ENCODE peak calls at places on chromosomes 3 and 15, in ten cellular contexts. Q is suprapubic skin; X is activated T-cell treated with anti-CD3 and anti-CD28 coated beads, Interleukin-2, amount 50 U/mL, for 4 hours; O is PC-3; E is LHCN-M2; C is GM18507; R is stimulated activated CD4-positive, alpha-beta T cell treated with anti-CD3 and anti-CD28 coated beads, Interleukin-12 subunit alpha, Interleukin-12 subunit beta, amount 100 ng/mL, for 48 hours; U is NCI-H524; L is esophagus squamous epithelium; G is hepatic stellate cell. F is an unnamed sample.

GRCh38 chr15:63920504-63921178 is 86.9 kb upstream of the HERC1 start:
- DNase-seq in Q (no peak), X (no peak), O (no peak), E (no peak), C (no peak), R (no peak), U (no peak), L (no peak), G (no peak), F (no peak)

GRCh38 chr3:95719481-95719880 is 1094.9 kb upstream of the EPHA6 start:
- DNase-seq in Q (no peak), X (no peak), O (no peak), E (no peak), C (no peak), R (no peak), U (no peak), L (no peak), G (no peak), F (no peak)

GRCh38 chr3:157354722-157355121 is 81.9 kb upstream of the PTX3 start:
- DNase-seq in Q (no peak), X (no peak), O (peak; percentile 79), E (peak; percentile 40), C (no peak), R (no peak), U (peak; percentile 55), L (no peak), G (no peak), F (no peak)

GRCh38 chr3:14411166-14411526 is 8.7 kb downstream of the SLC6A6 start:
- DNase-seq in Q (no peak), X (no peak), O (no peak), E (no peak), C (no peak), R (no peak), U (no peak), L (no peak), G (no peak), F (no peak)

GRCh38 chr3:18069564-18069963 is 327.1 kb upstream of the TBC1D5 start:
- DNase-seq in Q (no peak), X (no peak), O (no peak), E (no peak), C (no peak), R (no peak), U (no peak), L (no peak), G (no peak), F (no peak)

GRCh38 chr3:31777092-31777491 is 204.0 kb downstream of the OSBPL10 start:
- DNase-seq in Q (no peak), X (no peak), O (peak; percentile 56), E (peak; percentile 18), C (no peak), R (no peak), U (no peak), L (no peak), G (no peak), F (no peak)

GRCh38 chr15:63565784-63566183 is 31.4 kb upstream of the FBXL22 start:
- DNase-seq in Q (no peak), X (no peak), O (no peak), E (no peak), C (no peak), R (no peak), U (no peak), L (no peak), G (no peak), F (no peak)

GRCh38 chr3:188316021-188316722 is 162.2 kb downstream of the LPP start:
- DNase-seq in Q (no peak), X (no peak), O (no peak), E (peak; percentile 25), C (no peak), R (no peak), U (no peak), L (no peak), G (no peak), F (no peak)

GRCh38 chr3:89340431-89340830 is 233.0 kb downstream of the EPHA3 start:
- DNase-seq in Q (no peak), X (no peak), O (no peak), E (no peak), C (no peak), R (no peak), U (no peak), L (no peak), G (no peak), F (no peak)

GRCh38 chr3:45406812-45407211 is 18.4 kb downstream of the LARS2 start:
- DNase-seq in Q (no peak), X (no peak), O (no peak), E (no peak), C (no peak), R (no peak), U (peak; percentile 59), L (no peak), G (no peak), F (no peak)

GRCh38 chr3:166211451-166211850 is 374.2 kb upstream of the BCHE start:
- DNase-seq in Q (no peak), X (no peak), O (no peak), E (no peak), C (no peak), R (no peak), U (peak; percentile 78), L (no peak), G (no peak), F (no peak)

GRCh38 chr3:81452406-81452805 is 309.0 kb downstream of the GBE1 start:
- DNase-seq in Q (no peak), X (no peak), O (peak; percentile 51), E (no peak), C (no peak), R (no peak), U (peak; percentile 55), L (no peak), G (no peak), F (no peak)

GRCh38 chr15:72925661-72926060 is 126.6 kb upstream of the NEO1 start:
- DNase-seq in Q (no peak), X (no peak), O (no peak), E (no peak), C (no peak), R (no peak), U (no peak), L (no peak), G (no peak), F (no peak)

GRCh38 chr3:14135581-14135980 is 10.7 kb downstream of the TMEM43 start:
- DNase-seq in Q (no peak), X (no peak), O (no peak), E (no peak), C (no peak), R (no peak), U (no peak), L (no peak), G (no peak), F (no peak)

GRCh38 chr3:123119802-123120201 is 53.0 kb downstream of the PDIA5 start:
- DNase-seq in Q (no peak), X (no peak), O (no peak), E (peak; percentile 6), C (no peak), R (no peak), U (peak; percentile 99), L (no peak), G (no peak), F (no peak)

GRCh38 chr15:51771773-51772172 is 20.4 kb downstream of the TMOD2 start:
- DNase-seq in Q (no peak), X (no peak), O (no peak), E (no peak), C (no peak), R (no peak), U (no peak), L (no peak), G (no peak), F (no peak)

GRCh38 chr3:9441501-9442221 is 44.2 kb downstream of the SETD5 start:
- DNase-seq in Q (no peak), X (no peak), O (no peak), E (no peak), C (no peak), R (no peak), U (no peak), L (no peak), G (no peak), F (no peak)

GRCh38 chr15:40688932-40689799 is 5.8 kb upstream of the RAD51 start:
- DNase-seq in Q (no peak), X (no peak), O (no peak), E (no peak), C (no peak), R (no peak), U (no peak), L (no peak), G (no peak), F (no peak)

GRCh38 chr15:52362497-52362896 is 66.9 kb upstream of the MYO5C start:
- DNase-seq in Q (no peak), X (no peak), O (no peak), E (peak; percentile 86), C (no peak), R (no peak), U (no peak), L (no peak), G (peak; percentile 35), F (no peak)